ENCODE peak calls at places on chromosome 6, in five cellular contexts. K is Peyer's patch, F is ovary, L is IMR-90, M is fibroblast of lung. P is an unnamed sample.

GRCh38 chr6:136740050-136740974 is 52.0 kb downstream of the MAP3K5 start:
- DNase-seq in K (no peak), F (no peak), L (peak), M (no peak), P (no peak)

GRCh38 chr6:1485678-1486077 is 96.3 kb downstream of the FOXF2 start:
- DNase-seq in K (no peak), F (no peak), L (peak), M (peak), P (peak)

GRCh38 chr6:14059791-14060436 is 57.7 kb upstream of the CD83 start:
- DNase-seq in K (no peak), F (no peak), L (no peak), M (peak), P (no peak)

GRCh38 chr6:127641905-127642304 is 64.9 kb downstream of the C6orf58 start:
- DNase-seq in K (no peak), F (no peak), L (peak), M (peak), P (no peak)

GRCh38 chr6:143054329-143054728 is 6.4 kb upstream of the AIG1 start:
- DNase-seq in K (no peak), F (no peak), L (no peak), M (no peak), P (no peak)

GRCh38 chr6:107230024-107230423 is 114.7 kb upstream of the BEND3 start:
- DNase-seq in K (no peak), F (no peak), L (no peak), M (no peak), P (no peak)

GRCh38 chr6:33091957-33092356 is 16.2 kb downstream of the HLA-DPB1 start:
- DNase-seq in K (peak), F (no peak), L (no peak), M (no peak), P (no peak)

GRCh38 chr6:143039548-143039947 is 21.1 kb upstream of the AIG1 start:
- DNase-seq in K (no peak), F (no peak), L (no peak), M (no peak), P (no peak)

GRCh38 chr6:98946877-98947410 is 802 bp downstream of the FBXL4 start:
- DNase-seq in K (peak), F (peak), L (peak), M (peak), P (no peak)

GRCh38 chr6:140138311-140138994 is 764.0 kb upstream of the CITED2 start:
- DNase-seq in K (no peak), F (no peak), L (no peak), M (peak), P (no peak)

GRCh38 chr6:140140891-140141290 is 766.4 kb upstream of the CITED2 start:
- DNase-seq in K (no peak), F (no peak), L (no peak), M (no peak), P (no peak)
- H3K27ac ChIP-seq in K (no peak), F (no peak), L (no peak), M (no peak), P (no peak)

GRCh38 chr6:90274481-90275030 is 22.1 kb downstream of the BACH2 start:
- DNase-seq in K (peak), F (no peak), L (no peak), M (no peak), P (no peak)
- H3K4me3 ChIP-seq in K (no peak), F (no peak), L (no peak), M (no peak), P (no peak)

GRCh38 chr6:109008061-109008460 is 86.6 kb downstream of the SESN1 start:
- DNase-seq in K (no peak), F (no peak), L (no peak), M (no peak), P (no peak)
- H3K27ac ChIP-seq in K (peak), F (no peak), L (no peak), M (no peak), P (no peak)

DNA sequence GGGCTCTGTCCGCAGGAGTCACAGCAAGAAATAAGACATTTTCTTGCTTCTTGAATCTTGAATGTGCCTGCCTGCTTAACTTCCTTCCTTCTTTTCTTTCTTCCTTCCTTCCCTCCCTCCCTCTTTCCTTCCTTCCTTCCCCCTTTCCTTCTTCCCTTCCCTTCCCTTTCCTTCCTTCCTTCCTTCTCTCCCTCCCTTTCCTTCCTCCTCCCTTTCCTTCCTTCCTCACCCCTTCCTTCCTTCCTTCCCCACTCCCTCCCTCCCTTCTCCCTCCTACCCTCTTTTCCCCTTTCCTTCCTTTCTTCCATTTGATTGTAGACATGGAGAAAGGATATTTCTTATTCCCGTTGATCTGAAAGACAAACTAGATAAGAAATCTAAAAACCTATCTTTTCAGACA is 436.8 kb upstream of the AGPAT4 start:
- DNase-seq in K (no peak), F (no peak), L (no peak), M (no peak), P (no peak)
- H3K4me3 ChIP-seq in K (no peak), F (no peak), L (no peak), M (no peak), P (no peak)

GRCh38 chr6:111280445-111280844 is 193.1 kb downstream of the SLC16A10 start:
- DNase-seq in K (no peak), F (no peak), L (peak), M (peak), P (no peak)

GRCh38 chr6:111278738-111279137 is 191.4 kb downstream of the SLC16A10 start:
- DNase-seq in K (no peak), F (no peak), L (no peak), M (no peak), P (no peak)

GRCh38 chr6:111282564-111282963 is 195.3 kb downstream of the SLC16A10 start:
- DNase-seq in K (no peak), F (no peak), L (no peak), M (no peak), P (no peak)

GRCh38 chr6:111277819-111278218 is 190.5 kb downstream of the SLC16A10 start:
- DNase-seq in K (no peak), F (no peak), L (no peak), M (no peak), P (no peak)

DNA sequence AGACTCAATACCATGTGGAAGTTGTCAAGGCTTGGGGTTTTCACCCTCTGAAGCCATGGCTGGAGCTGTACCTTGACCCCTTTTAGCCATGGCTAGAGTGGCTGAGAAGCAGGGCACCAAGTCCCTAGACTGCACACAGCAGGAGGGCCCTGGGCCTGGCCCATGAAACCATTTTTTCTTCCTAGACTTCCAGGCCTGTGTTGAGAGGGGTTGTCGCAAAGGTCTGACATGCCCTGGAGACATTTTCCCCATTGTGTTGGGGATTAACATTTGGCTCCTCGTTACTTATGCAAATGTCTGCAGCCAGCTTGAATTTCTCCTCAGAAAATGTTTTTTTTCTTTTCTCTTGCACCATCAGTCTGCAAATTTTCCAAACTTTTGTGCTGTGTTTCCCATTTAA is 196.4 kb downstream of the SLC16A10 start:
- DNase-seq in K (no peak), F (no peak), L (no peak), M (no peak), P (no peak)
- H3K27ac ChIP-seq in K (no peak), F (no peak), L (no peak), M (no peak), P (no peak)

GRCh38 chr6:56691201-56691595 is 48.5 kb upstream of the DST start:
- DNase-seq in K (no peak), F (no peak), L (no peak), M (no peak), P (no peak)
- H3K4me3 ChIP-seq in K (peak), F (no peak), L (peak), M (peak), P (peak)